ENCODE peak calls at places on chromosomes 6 and 20, in four cellular contexts. One of them, this sample, is unnamed.

GRCh38 chr6:34324738-34325444 is 67.6 kb downstream of the NUDT3 start:
- DNase-seq in H9: no peak
- DNase-seq in IMR-90: peak
- DNase-seq in H1: no peak
- DNase-seq in this sample: peak

GRCh38 chr6:88748141-88748540 is 215.3 kb downstream of the RNGTT start:
- DNase-seq in H1: no peak
- DNase-seq in IMR-90: peak
- DNase-seq in H9: no peak
- DNase-seq in this sample: no peak

GRCh38 chr6:15387118-15387517 is 141.2 kb downstream of the JARID2 start:
- DNase-seq in H9: no peak
- DNase-seq in IMR-90: peak
- DNase-seq in H1: no peak
- DNase-seq in this sample: no peak

GRCh38 chr20:2756056-2756611 is 44.3 kb downstream of the CPXM1 start:
- DNase-seq in H9: peak
- DNase-seq in IMR-90: peak
- DNase-seq in H1: no peak
- DNase-seq in this sample: peak

GRCh38 chr6:138013949-138014348 is 93.3 kb downstream of the PERP start:
- DNase-seq in IMR-90: no peak
- DNase-seq in H9: no peak
- DNase-seq in H1: no peak
- DNase-seq in this sample: no peak

GRCh38 chr20:3046677-3047462 is 1.0 kb downstream of the MRPS26 start:
- DNase-seq in H1: no peak
- DNase-seq in H9: peak
- DNase-seq in IMR-90: no peak
- DNase-seq in this sample: peak

GRCh38 chr20:56091635-56092180 is 86.4 kb upstream of the CBLN4 start:
- DNase-seq in H1: no peak
- DNase-seq in H9: no peak
- DNase-seq in IMR-90: no peak
- DNase-seq in this sample: peak

GRCh38 chr6:44341095-44341890 is 1.2 kb upstream of the SPATS1 start:
- DNase-seq in IMR-90: no peak
- DNase-seq in H1: no peak
- DNase-seq in H9: no peak
- DNase-seq in this sample: no peak

GRCh38 chr6:110331816-110332215 is 26.3 kb downstream of the METTL24 start:
- DNase-seq in IMR-90: peak
- DNase-seq in H9: peak
- DNase-seq in H1: no peak
- DNase-seq in this sample: peak

GRCh38 chr20:34475979-34476736 is 40.1 kb upstream of the DYNLRB1 start:
- DNase-seq in H1: no peak
- DNase-seq in H9: peak
- DNase-seq in IMR-90: peak
- DNase-seq in this sample: no peak

DNA sequence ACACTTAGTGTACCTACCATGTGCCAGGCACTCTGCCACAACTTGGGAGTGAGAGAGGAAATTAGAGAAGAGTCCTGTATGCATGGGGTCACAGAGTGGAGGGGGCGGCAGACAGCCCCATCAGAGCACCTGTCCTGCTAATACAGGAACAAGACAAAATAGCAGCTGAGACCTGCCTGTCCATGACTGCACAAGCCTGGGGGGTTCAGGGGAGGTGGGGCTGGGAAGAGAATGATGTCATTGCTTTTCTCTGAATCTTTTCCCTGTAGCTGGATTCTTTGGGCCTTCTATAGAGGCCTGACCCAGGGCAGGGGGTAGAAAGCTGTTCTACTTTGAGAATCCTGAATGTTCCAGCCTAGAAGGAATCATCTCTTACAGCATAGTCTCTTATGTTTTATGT is 37.4 kb downstream of the FOXP4 start:
- DNase-seq in H9: no peak
- DNase-seq in H1: no peak
- DNase-seq in IMR-90: no peak
- DNase-seq in this sample: no peak
- H3K18ac ChIP-seq in H9: no peak
- H3K18ac ChIP-seq in H1: no peak
- H3K18ac ChIP-seq in IMR-90: no peak
- H3K18ac ChIP-seq in this sample: no peak

GRCh38 chr20:24027229-24027628 is 38.6 kb upstream of the GGTLC1 start:
- DNase-seq in H9: no peak
- DNase-seq in H1: no peak
- DNase-seq in IMR-90: no peak
- DNase-seq in this sample: no peak
- H3K4ac ChIP-seq in H9: no peak
- H3K4ac ChIP-seq in H1: no peak
- H3K4ac ChIP-seq in IMR-90: no peak
- H3K4ac ChIP-seq in this sample: no peak

DNA sequence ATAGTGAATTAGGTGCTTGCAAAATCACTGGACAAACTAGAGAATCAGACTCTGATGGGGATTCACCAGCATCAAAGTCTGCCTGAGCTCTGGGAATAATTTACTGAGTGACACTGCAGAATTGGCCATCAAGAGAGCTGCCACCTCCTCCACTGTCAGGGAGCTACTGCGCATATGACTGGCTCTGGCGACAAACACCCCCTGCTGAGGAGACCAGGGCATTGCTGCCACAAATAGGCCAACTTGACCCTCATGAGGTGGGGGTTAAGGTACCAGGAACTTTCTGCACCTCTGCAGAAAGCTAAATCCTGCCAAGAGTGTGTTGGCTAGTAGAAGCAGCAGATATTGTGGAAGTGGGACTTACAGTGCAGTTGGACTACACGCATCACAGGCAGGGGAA is 88.0 kb downstream of the CDS2 start:
- DNase-seq in IMR-90: no peak
- DNase-seq in H1: no peak
- DNase-seq in H9: no peak
- DNase-seq in this sample: peak
- H4K5ac ChIP-seq in IMR-90: no peak
- H4K5ac ChIP-seq in H1: no peak
- H4K5ac ChIP-seq in H9: no peak
- H4K5ac ChIP-seq in this sample: no peak

GRCh38 chr6:170454512-170455285 is 98.4 kb downstream of the PSMB1 start:
- DNase-seq in H1: no peak
- DNase-seq in IMR-90: no peak
- DNase-seq in H9: no peak
- DNase-seq in this sample: no peak
- H3K18ac ChIP-seq in H1: no peak
- H3K18ac ChIP-seq in IMR-90: no peak
- H3K18ac ChIP-seq in H9: no peak
- H3K18ac ChIP-seq in this sample: no peak

GRCh38 chr6:119349041-119349340 is 570 bp downstream of the MAN1A1 start:
- DNase-seq in H9: no peak
- DNase-seq in H1: no peak
- DNase-seq in IMR-90: no peak
- DNase-seq in this sample: no peak
- H3K4ac ChIP-seq in H9: no peak
- H3K4ac ChIP-seq in H1: no peak
- H3K4ac ChIP-seq in IMR-90: no peak
- H3K4ac ChIP-seq in this sample: no peak

This sample was measured in mesendoderm.